ENCODE peak calls at places on chromosome 19, in seven cellular contexts. B is bronchial epithelial cell, N is DND-41, X is cardiac fibroblast, J is PC-9, C is Calu3, V is PC-3. Q is an unnamed sample.

GRCh38 chr19:45900661-45901431 is 1.6 kb downstream of the MYPOP start:
- DNase-seq in B (no peak), N (no peak), X (no peak), J (no peak), C (no peak), V (no peak), Q (no peak)

GRCh38 chr19:57850553-57851017 is 926 bp downstream of the ZNF587 start:
- DNase-seq in B (peak), N (peak), X (peak), J (peak), C (peak), V (peak), Q (no peak)

GRCh38 chr19:20611866-20612265 is 46.3 kb upstream of the ZNF737 start:
- DNase-seq in B (no peak), N (peak), X (no peak), J (no peak), C (no peak), V (no peak), Q (no peak)

GRCh38 chr19:9913237-9914000 is 22.9 kb downstream of the OLFM2 start:
- DNase-seq in B (no peak), N (no peak), X (no peak), J (no peak), C (peak), V (no peak), Q (no peak)

GRCh38 chr19:406121-406711 is 2.7 kb downstream of the C2CD4C start:
- DNase-seq in B (no peak), N (no peak), X (no peak), J (no peak), C (no peak), V (no peak), Q (no peak)

GRCh38 chr19:40443930-40444180 is 280 bp downstream of the SERTAD3 start:
- DNase-seq in B (no peak), N (no peak), X (peak), J (no peak), C (no peak), V (no peak), Q (no peak)

GRCh38 chr19:41694196-41694595 is 6.1 kb upstream of the CEACAM7 start:
- DNase-seq in B (no peak), N (no peak), X (no peak), J (no peak), C (no peak), V (no peak), Q (no peak)

GRCh38 chr19:46176116-46176860 is 28.2 kb downstream of the IGFL2 start:
- DNase-seq in B (no peak), N (no peak), X (no peak), J (no peak), C (no peak), V (no peak), Q (no peak)

GRCh38 chr19:821228-821975 is at the start of gene PLPPR3:
- DNase-seq in B (no peak), N (no peak), X (no peak), J (no peak), C (no peak), V (no peak), Q (no peak)

GRCh38 chr19:10961763-10962536 is 1.1 kb downstream of the SMARCA4 start:
- DNase-seq in B (no peak), N (no peak), X (peak), J (no peak), C (no peak), V (peak), Q (no peak)

GRCh38 chr19:4007836-4008539 is 452 bp downstream of the PIAS4 start:
- DNase-seq in B (no peak), N (peak), X (no peak), J (no peak), C (no peak), V (no peak), Q (no peak)

GRCh38 chr19:52270266-52270885 is 989 bp downstream of the ZNF766 start:
- DNase-seq in B (peak), N (peak), X (no peak), J (no peak), C (peak), V (no peak), Q (no peak)

GRCh38 chr19:58473775-58474174 is 2.4 kb upstream of the ZNF446 start:
- DNase-seq in B (no peak), N (no peak), X (no peak), J (no peak), C (no peak), V (no peak), Q (no peak)

GRCh38 chr19:35714601-35715354 is 3.0 kb upstream of the KMT2B start:
- DNase-seq in B (no peak), N (no peak), X (no peak), J (no peak), C (no peak), V (no peak), Q (no peak)

GRCh38 chr19:38667552-38668205 is 20.2 kb downstream of the ACTN4 start:
- DNase-seq in B (no peak), N (no peak), X (peak), J (no peak), C (no peak), V (peak), Q (peak)

GRCh38 chr19:27720155-27720554 is 1492.8 kb downstream of the UQCRFS1 start:
- DNase-seq in B (no peak), N (no peak), X (no peak), J (no peak), C (no peak), V (no peak), Q (no peak)

GRCh38 chr19:335486-336066 is 9.0 kb downstream of the MIER2 start:
- DNase-seq in B (no peak), N (no peak), X (no peak), J (no peak), C (no peak), V (no peak), Q (no peak)

GRCh38 chr19:43799502-43800142 is 2.6 kb downstream of the LYPD5 start:
- DNase-seq in B (peak), N (no peak), X (no peak), J (no peak), C (no peak), V (peak), Q (no peak)

GRCh38 chr19:51124216-51124615 is 490 bp upstream of the SIGLEC9 start:
- DNase-seq in B (no peak), N (no peak), X (no peak), J (no peak), C (no peak), V (no peak), Q (no peak)

GRCh38 chr19:23823952-23824389 is 65.3 kb upstream of the ZNF681 start:
- DNase-seq in B (peak), N (peak), X (peak), J (no peak), C (no peak), V (peak), Q (no peak)

GRCh38 chr19:49491030-49491803 is 3.8 kb downstream of the RPL13A start:
- DNase-seq in B (no peak), N (no peak), X (no peak), J (no peak), C (no peak), V (no peak), Q (no peak)

GRCh38 chr19:33714149-33714548 is 82.5 kb upstream of the KCTD15 start:
- DNase-seq in B (no peak), N (no peak), X (no peak), J (no peak), C (no peak), V (no peak), Q (no peak)
- TF ChIP-seq CTCF in B (no peak), N (no peak), X (no peak), J (no peak), C (no peak), V (no peak), Q (no peak)

DNA sequence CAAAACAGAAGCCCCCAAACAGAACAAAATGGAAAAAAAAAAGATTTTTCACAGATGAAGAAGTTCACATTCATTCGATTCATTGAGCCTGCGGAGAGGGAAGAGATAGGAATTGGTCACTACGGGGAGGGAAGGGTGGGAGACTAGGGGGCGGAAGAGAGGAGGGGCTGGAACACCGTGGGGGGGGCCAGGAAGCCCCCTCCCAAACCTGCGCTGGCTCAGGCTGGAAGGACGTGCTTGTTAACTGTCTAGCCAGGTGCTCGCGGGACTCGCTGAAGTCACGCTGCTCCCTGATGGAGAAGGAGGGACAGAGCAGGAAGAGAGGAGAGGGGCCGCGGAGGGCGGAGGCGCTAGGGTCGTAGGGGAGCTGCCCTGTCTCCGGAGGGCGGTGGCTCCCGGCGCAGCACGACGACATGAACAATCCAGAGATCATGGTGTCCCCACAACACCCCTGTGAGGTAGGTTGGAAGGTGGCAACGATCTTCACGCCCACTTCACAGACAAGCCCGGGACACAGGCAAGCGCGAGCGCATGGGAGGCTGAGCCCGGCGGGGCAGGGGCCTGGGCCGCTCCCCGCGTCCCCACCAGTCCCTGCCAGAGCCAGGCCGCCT is 10.5 kb downstream of the KHSRP start:
- DNase-seq in B (no peak), N (no peak), X (no peak), J (no peak), C (no peak), V (no peak), Q (no peak)
- TF ChIP-seq CTCF in B (no peak), N (no peak), X (no peak), J (no peak), C (no peak), V (no peak), Q (no peak)

DNA sequence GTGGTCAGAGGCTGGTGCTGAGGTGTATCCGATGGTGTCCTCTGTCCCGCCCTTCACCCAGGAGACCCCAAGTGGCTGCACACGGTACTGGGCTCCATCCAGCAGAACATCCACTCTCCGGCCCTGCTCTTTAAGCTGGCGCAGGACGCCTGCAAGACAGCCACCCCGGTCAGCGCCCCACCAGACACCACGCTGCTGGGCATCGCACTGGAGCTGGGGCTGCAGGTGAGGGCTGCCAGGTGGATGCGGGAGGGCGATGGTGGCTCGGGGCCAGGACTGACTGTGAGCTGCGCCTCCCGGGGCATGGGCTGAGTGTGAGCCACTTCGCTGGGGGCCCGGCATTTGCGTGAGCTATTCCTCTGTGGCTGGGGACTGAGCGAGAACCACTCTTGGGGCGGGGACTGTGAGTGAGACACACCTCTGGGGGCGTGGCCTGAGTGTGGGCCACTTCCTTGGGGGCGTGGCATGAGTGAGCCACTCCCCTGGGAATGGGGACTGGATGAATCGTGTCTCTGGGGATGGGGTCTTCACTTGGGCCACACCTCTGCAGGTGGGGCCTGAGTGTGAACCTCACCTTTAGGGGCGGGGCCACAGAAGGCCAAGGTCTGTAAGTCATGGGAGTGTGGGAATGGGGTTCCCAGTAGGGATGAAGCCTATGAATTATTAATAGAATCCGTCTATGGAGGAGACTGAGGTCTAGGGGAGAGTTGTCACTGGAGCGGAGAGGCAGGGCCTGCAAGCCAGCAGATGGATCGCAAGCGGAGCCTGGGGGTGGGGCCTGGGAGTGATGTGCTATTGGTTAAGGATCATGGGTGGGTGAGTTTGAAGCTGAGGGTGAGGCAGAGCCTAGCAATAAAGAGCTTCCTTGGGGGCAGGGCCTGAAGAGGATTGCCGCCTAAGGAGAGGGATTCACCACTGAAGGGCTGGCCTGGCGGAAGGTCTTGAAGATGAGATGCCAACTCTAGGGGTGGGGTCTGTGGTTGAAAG is 30.5 kb downstream of the ZSWIM4 start:
- DNase-seq in B (no peak), N (peak), X (peak), J (no peak), C (no peak), V (peak), Q (no peak)
- TF ChIP-seq CTCF in B (peak), N (peak), X (peak), J (peak), C (no peak), V (no peak), Q (no peak)

GRCh38 chr19:5953680-5954213 is 24.2 kb downstream of the RANBP3 start:
- DNase-seq in B (no peak), N (no peak), X (peak), J (no peak), C (no peak), V (no peak), Q (no peak)

GRCh38 chr19:5951338-5951861 is 26.5 kb downstream of the RANBP3 start:
- DNase-seq in B (no peak), N (no peak), X (no peak), J (no peak), C (no peak), V (no peak), Q (no peak)

GRCh38 chr19:5954293-5954692 is 23.6 kb downstream of the RANBP3 start:
- DNase-seq in B (no peak), N (no peak), X (peak), J (no peak), C (no peak), V (no peak), Q (no peak)

GRCh38 chr19:5952193-5953033 is 25.5 kb downstream of the RANBP3 start:
- DNase-seq in B (no peak), N (no peak), X (no peak), J (no peak), C (no peak), V (no peak), Q (no peak)

GRCh38 chr19:5953034-5953589 is 24.8 kb downstream of the RANBP3 start:
- DNase-seq in B (no peak), N (no peak), X (peak), J (no peak), C (no peak), V (no peak), Q (no peak)
- TF ChIP-seq CTCF in B (no peak), N (no peak), X (no peak), J (no peak), C (no peak), V (no peak), Q (no peak)

DNA sequence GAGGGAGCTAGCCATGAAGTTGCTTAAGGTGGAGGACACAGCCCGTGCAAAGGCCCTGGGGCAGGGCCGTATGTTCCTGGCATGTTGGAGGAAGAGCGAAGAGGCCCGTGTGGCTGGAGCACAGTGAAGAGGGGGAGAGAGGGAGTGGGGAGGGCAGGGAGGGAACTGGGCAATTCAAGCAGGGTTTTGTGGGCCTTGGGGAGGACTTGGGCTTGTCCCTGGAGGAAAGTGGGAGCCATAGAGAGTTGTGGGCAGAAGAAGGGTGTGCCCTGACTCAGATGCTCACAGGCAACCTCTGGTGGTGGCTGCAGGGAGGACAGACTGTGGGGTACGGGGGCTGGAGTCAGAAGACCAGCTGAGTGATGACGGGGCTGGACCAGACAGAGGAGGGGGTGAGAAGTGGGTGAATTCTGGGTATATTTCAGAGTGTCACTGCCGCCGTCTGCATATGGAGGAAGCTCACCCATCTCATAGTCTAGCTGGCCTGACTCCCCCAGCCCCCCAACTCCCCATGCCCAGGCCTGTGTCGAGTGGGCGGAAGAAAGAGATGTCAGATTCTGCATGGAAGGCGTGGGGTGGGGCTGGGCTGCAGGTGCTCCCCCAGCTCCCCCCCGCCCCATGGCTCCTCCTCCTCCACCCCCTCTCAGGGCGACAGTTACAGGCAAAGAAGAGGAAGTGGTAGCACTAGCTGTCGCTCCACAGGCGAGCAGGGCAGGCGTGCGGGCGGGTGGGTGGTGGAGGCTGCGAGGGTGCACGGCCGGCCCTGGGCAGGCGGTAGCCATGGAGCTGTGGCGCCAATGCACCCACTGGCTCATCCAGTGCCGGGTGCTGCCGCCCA is at the start of gene VAV1:
- DNase-seq in B (no peak), N (peak), X (no peak), J (no peak), C (no peak), V (no peak), Q (no peak)
- TF ChIP-seq CTCF in B (peak), N (peak), X (no peak), J (no peak), C (no peak), V (no peak), Q (no peak)

DNA sequence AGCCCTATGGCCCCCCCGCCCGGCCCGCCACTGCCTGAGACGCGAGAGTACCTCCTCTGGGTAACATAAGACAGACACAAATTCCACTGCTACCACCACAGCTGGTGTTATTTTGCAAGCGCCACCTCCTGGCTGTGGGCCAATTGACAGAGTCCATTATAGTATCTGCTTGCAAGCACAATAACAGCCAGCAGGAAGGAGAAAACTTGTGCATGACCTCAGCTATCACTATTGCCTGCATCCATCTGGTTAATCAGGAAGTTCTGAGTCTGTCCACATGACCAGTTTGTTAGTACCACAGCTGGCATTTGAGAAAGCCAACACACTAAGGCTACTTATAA is 25.3 kb upstream of the OR10H2 start:
- DNase-seq in B (peak), N (peak), X (peak), J (peak), C (peak), V (peak), Q (no peak)
- TF ChIP-seq CTCF in B (no peak), N (peak), X (no peak), J (peak), C (no peak), V (no peak), Q (no peak)

GRCh38 chr19:29779921-29780320 is 31.9 kb upstream of the CCNE1 start:
- DNase-seq in B (no peak), N (no peak), X (no peak), J (no peak), C (no peak), V (no peak), Q (no peak)
- TF ChIP-seq CTCF in B (no peak), N (peak), X (no peak), J (no peak), C (no peak), V (no peak), Q (no peak)

GRCh38 chr19:19427302-19427701 is 21.8 kb downstream of the GATAD2A start:
- DNase-seq in B (no peak), N (no peak), X (no peak), J (no peak), C (no peak), V (no peak), Q (no peak)

GRCh38 chr19:19426799-19427198 is 21.3 kb downstream of the GATAD2A start:
- DNase-seq in B (no peak), N (no peak), X (no peak), J (no peak), C (no peak), V (no peak), Q (no peak)

GRCh38 chr19:19425170-19425875 is 19.8 kb downstream of the GATAD2A start:
- DNase-seq in B (no peak), N (no peak), X (no peak), J (no peak), C (no peak), V (no peak), Q (no peak)

GRCh38 chr19:19427935-19428334 is 22.5 kb downstream of the GATAD2A start:
- DNase-seq in B (no peak), N (no peak), X (no peak), J (no peak), C (no peak), V (no peak), Q (no peak)

DNA sequence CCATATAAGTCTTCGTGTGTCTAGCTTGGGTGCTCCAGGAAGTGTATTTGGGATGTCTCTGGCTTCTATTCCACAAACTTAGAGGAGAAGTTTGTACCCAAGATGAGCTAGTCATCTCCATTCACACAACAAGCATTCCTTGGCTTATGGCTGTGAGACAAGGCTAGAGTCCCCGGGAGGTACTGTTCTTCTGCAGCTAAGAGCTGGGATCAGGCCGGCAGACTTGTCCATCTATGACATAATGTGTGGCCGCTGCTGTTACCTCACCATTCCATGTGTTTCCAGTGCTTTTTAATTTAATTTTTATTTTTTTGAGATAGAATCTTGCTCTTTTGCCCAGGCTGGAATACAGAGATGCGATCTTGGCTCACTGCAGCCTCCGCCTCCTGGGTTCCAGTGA is 20.7 kb downstream of the GATAD2A start:
- DNase-seq in B (no peak), N (no peak), X (no peak), J (no peak), C (no peak), V (no peak), Q (no peak)
- TF ChIP-seq CTCF in B (no peak), N (no peak), X (no peak), J (no peak), C (no peak), V (no peak), Q (no peak)

DNA sequence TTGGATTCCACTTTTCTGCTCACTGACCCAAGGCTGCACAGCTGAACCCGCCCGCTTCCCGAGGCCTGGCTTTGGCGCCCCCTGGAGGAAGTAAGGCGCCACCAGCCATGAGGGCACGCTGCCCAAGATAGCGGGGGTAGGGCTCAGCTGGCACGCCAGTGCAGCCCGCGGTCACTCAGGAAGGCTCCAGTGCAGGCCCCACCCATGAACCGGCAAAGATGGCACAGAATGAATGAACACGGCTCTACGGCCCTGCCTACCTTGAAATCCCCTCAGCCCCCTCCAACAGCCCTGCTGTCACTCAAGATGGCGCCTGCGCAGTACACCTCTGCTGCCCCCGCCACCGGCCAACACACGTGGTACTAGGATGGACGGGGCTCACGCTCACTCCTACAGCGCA is 3.0 kb downstream of the PEG3 start:
- DNase-seq in B (no peak), N (no peak), X (no peak), J (no peak), C (no peak), V (peak), Q (no peak)
- TF ChIP-seq CTCF in B (peak), N (peak), X (peak), J (peak), C (no peak), V (peak), Q (no peak)